ENCODE peak calls at places on chromosomes 13 and 19, in four cellular contexts. One of them, this sample, is unnamed.

GRCh38 chr19:6536138-6536671 is 5.4 kb downstream of the TNFSF9 start:
- DNase-seq in body of pancreas: peak; percentile 24
- DNase-seq in adrenal gland: no peak
- DNase-seq in IMR-90: no peak
- DNase-seq in this sample: no peak

GRCh38 chr13:19618925-19619324 is 14.5 kb upstream of the MPHOSPH8 start:
- DNase-seq in body of pancreas: no peak
- DNase-seq in adrenal gland: no peak
- DNase-seq in IMR-90: peak; percentile 37
- DNase-seq in this sample: no peak

GRCh38 chr13:94073006-94073744 is 406.3 kb downstream of the DCT start:
- DNase-seq in body of pancreas: no peak
- DNase-seq in adrenal gland: no peak
- DNase-seq in IMR-90: peak; percentile 91
- DNase-seq in this sample: no peak

GRCh38 chr13:44198826-44199225 is 174.8 kb upstream of the SERP2 start:
- DNase-seq in body of pancreas: no peak
- DNase-seq in adrenal gland: no peak
- DNase-seq in IMR-90: no peak
- DNase-seq in this sample: no peak

GRCh38 chr13:28423010-28423409 is 71.9 kb downstream of the FLT1 start:
- DNase-seq in body of pancreas: no peak
- DNase-seq in adrenal gland: peak; percentile 26
- DNase-seq in IMR-90: no peak
- DNase-seq in this sample: peak; percentile 17

GRCh38 chr13:77860621-77861020 is 58.0 kb downstream of the EDNRB start:
- DNase-seq in body of pancreas: no peak
- DNase-seq in adrenal gland: no peak
- DNase-seq in IMR-90: peak; percentile 93
- DNase-seq in this sample: no peak

GRCh38 chr13:72565893-72566292 is 161.5 kb downstream of the MZT1 start:
- DNase-seq in body of pancreas: no peak
- DNase-seq in adrenal gland: no peak
- DNase-seq in IMR-90: peak; percentile 15
- DNase-seq in this sample: no peak

GRCh38 chr13:26061947-26062346 is 10.1 kb upstream of the SHISA2 start:
- DNase-seq in body of pancreas: no peak
- DNase-seq in adrenal gland: no peak
- DNase-seq in IMR-90: peak; percentile 61
- DNase-seq in this sample: no peak

GRCh38 chr19:47608074-47608907 is 643 bp upstream of the BICRA start:
- DNase-seq in body of pancreas: peak; percentile 95
- DNase-seq in adrenal gland: peak; percentile 97
- DNase-seq in IMR-90: peak; percentile 90
- DNase-seq in this sample: peak; percentile 93

GRCh38 chr19:39778763-39779162 is at the start of gene LEUTX:
- DNase-seq in body of pancreas: no peak
- DNase-seq in adrenal gland: no peak
- DNase-seq in IMR-90: no peak
- DNase-seq in this sample: no peak

GRCh38 chr19:43782689-43783231 is 2.0 kb upstream of the KCNN4 start:
- DNase-seq in body of pancreas: no peak
- DNase-seq in adrenal gland: no peak
- DNase-seq in IMR-90: no peak
- DNase-seq in this sample: no peak

GRCh38 chr19:34274827-34275625 is 20.7 kb downstream of the GARRE1 start:
- DNase-seq in body of pancreas: no peak
- DNase-seq in adrenal gland: no peak
- DNase-seq in IMR-90: peak; percentile 96
- DNase-seq in this sample: no peak
- H3K27ac ChIP-seq in body of pancreas: no peak overlapping the region
- H3K27ac ChIP-seq in adrenal gland: peak overlapping the region; percentile 55
- H3K27ac ChIP-seq in IMR-90: peak overlapping the region; percentile 94
- H3K27ac ChIP-seq in this sample: no peak overlapping the region

GRCh38 chr13:113109151-113110047 is 3.8 kb downstream of the F7 start:
- DNase-seq in body of pancreas: peak; percentile 11
- DNase-seq in adrenal gland: no peak
- DNase-seq in IMR-90: no peak
- DNase-seq in this sample: no peak
- H3K4me3 ChIP-seq in body of pancreas: no peak overlapping the region
- H3K4me3 ChIP-seq in adrenal gland: no peak overlapping the region
- H3K4me3 ChIP-seq in IMR-90: no peak overlapping the region
- H3K4me3 ChIP-seq in this sample: no peak overlapping the region

DNA sequence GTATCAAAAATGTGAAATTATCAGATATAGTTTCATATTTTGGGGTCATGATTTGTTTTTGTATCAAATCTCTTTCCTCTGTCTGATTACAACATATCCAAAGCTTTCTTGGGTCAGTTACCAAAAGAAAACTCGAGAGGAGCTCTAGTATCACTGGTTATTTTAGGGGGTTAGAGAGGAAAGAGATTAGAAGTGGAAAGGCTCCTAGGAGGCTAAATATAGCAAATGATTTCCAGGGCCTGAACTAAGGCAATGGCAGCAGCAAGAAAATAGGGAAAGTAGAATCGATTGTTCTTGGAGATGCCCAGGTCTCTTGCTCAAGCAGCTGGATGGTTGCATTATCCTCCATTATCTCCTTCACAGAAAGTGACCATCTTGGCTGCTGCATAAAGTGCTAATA is 72.9 kb downstream of the NHLRC3 start:
- DNase-seq in body of pancreas: no peak
- DNase-seq in adrenal gland: no peak
- DNase-seq in IMR-90: no peak
- DNase-seq in this sample: no peak
- TF ChIP-seq POLR2A in body of pancreas: no peak
- TF ChIP-seq POLR2A in adrenal gland: no peak
- TF ChIP-seq POLR2A in IMR-90: no peak
- TF ChIP-seq POLR2A in this sample: no peak

DNA sequence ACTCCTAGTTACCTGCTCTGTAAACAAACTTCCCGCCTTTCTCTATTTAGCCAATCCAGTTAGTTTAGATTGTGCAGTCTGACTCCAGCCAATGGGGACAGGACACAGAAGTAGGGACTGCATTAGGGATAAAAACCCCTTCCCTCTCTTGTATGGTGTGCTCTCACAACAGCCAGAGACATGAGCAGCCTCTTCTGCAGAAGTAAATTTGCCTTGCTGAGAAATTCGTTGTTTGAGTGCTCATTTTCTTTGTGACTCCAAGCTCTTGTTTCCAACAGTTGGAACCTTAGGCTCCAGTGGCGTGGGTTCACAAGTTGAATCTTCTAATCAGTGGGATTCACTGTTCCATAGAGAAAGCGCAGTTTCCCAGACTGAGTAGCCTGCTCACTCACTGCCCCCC is 66.1 kb downstream of the ZNF93 start:
- DNase-seq in body of pancreas: no peak
- DNase-seq in adrenal gland: no peak
- DNase-seq in IMR-90: no peak
- DNase-seq in this sample: no peak
- H3K27ac ChIP-seq in body of pancreas: no peak overlapping the region
- H3K27ac ChIP-seq in adrenal gland: no peak overlapping the region
- H3K27ac ChIP-seq in IMR-90: no peak overlapping the region
- H3K27ac ChIP-seq in this sample: no peak overlapping the region